ENCODE peak calls at places on chromosomes 16 and 17, in four cellular contexts. One of them, this sample, is unnamed.

GRCh38 chr16:16828913-16829398 is 450.0 kb downstream of the NPIPA7 start:
- DNase-seq in COR-L47: no peak
- DNase-seq in stimulated activated CD4-positive, alpha-beta T cell treated with anti-CD3 and anti-CD28 coated beads, Interleukin-15, amount 100 ng/mL, for 48 hours: no peak
- DNase-seq in tibial artery: no peak
- DNase-seq in this sample: no peak

GRCh38 chr16:22052985-22053384 is 39.4 kb upstream of the VWA3A start:
- DNase-seq in stimulated activated CD4-positive, alpha-beta T cell treated with anti-CD3 and anti-CD28 coated beads, Interleukin-15, amount 100 ng/mL, for 48 hours: no peak
- DNase-seq in COR-L47: no peak
- DNase-seq in tibial artery: no peak
- DNase-seq in this sample: no peak

GRCh38 chr16:22161999-22162657 is at the start of gene SDR42E2:
- DNase-seq in tibial artery: no peak
- DNase-seq in stimulated activated CD4-positive, alpha-beta T cell treated with anti-CD3 and anti-CD28 coated beads, Interleukin-15, amount 100 ng/mL, for 48 hours: peak
- DNase-seq in COR-L47: no peak
- DNase-seq in this sample: no peak

GRCh38 chr17:65287040-65287439 is 149.9 kb downstream of the RGS9 start:
- DNase-seq in tibial artery: no peak
- DNase-seq in stimulated activated CD4-positive, alpha-beta T cell treated with anti-CD3 and anti-CD28 coated beads, Interleukin-15, amount 100 ng/mL, for 48 hours: no peak
- DNase-seq in COR-L47: no peak
- DNase-seq in this sample: no peak

GRCh38 chr16:51155199-51155607 is 4.1 kb upstream of the SALL1 start:
- DNase-seq in COR-L47: no peak
- DNase-seq in stimulated activated CD4-positive, alpha-beta T cell treated with anti-CD3 and anti-CD28 coated beads, Interleukin-15, amount 100 ng/mL, for 48 hours: no peak
- DNase-seq in tibial artery: no peak
- DNase-seq in this sample: no peak

GRCh38 chr17:40111221-40112128 is 10.3 kb upstream of the MSL1 start:
- DNase-seq in stimulated activated CD4-positive, alpha-beta T cell treated with anti-CD3 and anti-CD28 coated beads, Interleukin-15, amount 100 ng/mL, for 48 hours: peak
- DNase-seq in COR-L47: peak
- DNase-seq in tibial artery: peak
- DNase-seq in this sample: peak

GRCh38 chr17:40903129-40903847 is 18.2 kb upstream of the KRT20 start:
- DNase-seq in tibial artery: no peak
- DNase-seq in stimulated activated CD4-positive, alpha-beta T cell treated with anti-CD3 and anti-CD28 coated beads, Interleukin-15, amount 100 ng/mL, for 48 hours: no peak
- DNase-seq in COR-L47: no peak
- DNase-seq in this sample: no peak

GRCh38 chr17:66952031-66952524 is 12.4 kb upstream of the CACNG4 start:
- DNase-seq in COR-L47: no peak
- DNase-seq in stimulated activated CD4-positive, alpha-beta T cell treated with anti-CD3 and anti-CD28 coated beads, Interleukin-15, amount 100 ng/mL, for 48 hours: no peak
- DNase-seq in tibial artery: no peak
- DNase-seq in this sample: no peak

GRCh38 chr17:61389670-61390478 is 9.8 kb upstream of the TBX2 start:
- DNase-seq in stimulated activated CD4-positive, alpha-beta T cell treated with anti-CD3 and anti-CD28 coated beads, Interleukin-15, amount 100 ng/mL, for 48 hours: no peak
- DNase-seq in COR-L47: no peak
- DNase-seq in tibial artery: no peak
- DNase-seq in this sample: no peak

GRCh38 chr16:88705076-88705684 is 1.0 kb downstream of the RNF166 start:
- DNase-seq in stimulated activated CD4-positive, alpha-beta T cell treated with anti-CD3 and anti-CD28 coated beads, Interleukin-15, amount 100 ng/mL, for 48 hours: no peak
- DNase-seq in COR-L47: no peak
- DNase-seq in tibial artery: no peak
- DNase-seq in this sample: no peak

GRCh38 chr17:41678907-41679739 is 9.6 kb upstream of the EIF1 start:
- DNase-seq in stimulated activated CD4-positive, alpha-beta T cell treated with anti-CD3 and anti-CD28 coated beads, Interleukin-15, amount 100 ng/mL, for 48 hours: peak
- DNase-seq in COR-L47: no peak
- DNase-seq in tibial artery: no peak
- DNase-seq in this sample: peak

GRCh38 chr16:69371564-69371963 is 14.2 kb downstream of the TERF2 start:
- DNase-seq in tibial artery: no peak
- DNase-seq in COR-L47: no peak
- DNase-seq in stimulated activated CD4-positive, alpha-beta T cell treated with anti-CD3 and anti-CD28 coated beads, Interleukin-15, amount 100 ng/mL, for 48 hours: no peak
- DNase-seq in this sample: no peak

GRCh38 chr17:8574687-8575086 is 55.8 kb downstream of the MYH10 start:
- DNase-seq in stimulated activated CD4-positive, alpha-beta T cell treated with anti-CD3 and anti-CD28 coated beads, Interleukin-15, amount 100 ng/mL, for 48 hours: no peak
- DNase-seq in COR-L47: no peak
- DNase-seq in tibial artery: no peak
- DNase-seq in this sample: no peak

GRCh38 chr16:79559532-79559931 is 41.0 kb downstream of the MAF start:
- DNase-seq in stimulated activated CD4-positive, alpha-beta T cell treated with anti-CD3 and anti-CD28 coated beads, Interleukin-15, amount 100 ng/mL, for 48 hours: no peak
- DNase-seq in tibial artery: no peak
- DNase-seq in COR-L47: no peak
- DNase-seq in this sample: no peak

This sample was measured in GM12864.